ENCODE peak calls at places on chromosome 4, in five cellular contexts. O, I, V, T and U are unnamed samples. For H3K27me3, the result is how much of the 10 kb centered on the place peaks cover.

GRCh38 chr4:4787421-4787820 is 72.0 kb upstream of the MSX1 start:
- DNase-seq in V (no peak), I (no peak), O (no peak), T (no peak), U (no peak)

GRCh38 chr4:138445098-138445497 is 202.9 kb upstream of the SLC7A11 start:
- DNase-seq in O (no peak), V (no peak), I (no peak), T (no peak), U (no peak)

GRCh38 chr4:87512400-87512799 is 16.8 kb downstream of the SPARCL1 start:
- DNase-seq in V (no peak), T (no peak), I (no peak), O (no peak), U (no peak)

GRCh38 chr4:40316782-40317635 is 18.1 kb upstream of the CHRNA9 start:
- DNase-seq in I (peak), V (peak), O (peak), T (peak), U (peak)

GRCh38 chr4:60611762-60612496 is 588.2 kb upstream of the ADGRL3 start:
- DNase-seq in O (no peak), V (no peak), I (peak), T (no peak), U (peak)

GRCh38 chr4:169922632-169923276 is 103.4 kb downstream of the MFAP3L start:
- DNase-seq in V (no peak), T (no peak), I (no peak), O (peak), U (no peak)

GRCh38 chr4:143784567-143784966 is 84.1 kb upstream of the FREM3 start:
- DNase-seq in I (no peak), V (no peak), T (no peak), O (no peak), U (no peak)

GRCh38 chr4:136741468-136741867 is 790.8 kb downstream of the PCDH18 start:
- DNase-seq in V (no peak), T (no peak), O (no peak), I (peak), U (no peak)

GRCh38 chr4:38411092-38411491 is 252.9 kb upstream of the KLF3 start:
- DNase-seq in I (no peak), T (no peak), V (no peak), O (no peak), U (no peak)

GRCh38 chr4:86967798-86968197 is 33.0 kb downstream of the AFF1 start:
- DNase-seq in V (no peak), I (no peak), O (no peak), T (no peak), U (no peak)

GRCh38 chr4:159770398-159770797 is 667.5 kb downstream of the RAPGEF2 start:
- DNase-seq in O (no peak), I (no peak), V (no peak), T (no peak), U (no peak)

DNA sequence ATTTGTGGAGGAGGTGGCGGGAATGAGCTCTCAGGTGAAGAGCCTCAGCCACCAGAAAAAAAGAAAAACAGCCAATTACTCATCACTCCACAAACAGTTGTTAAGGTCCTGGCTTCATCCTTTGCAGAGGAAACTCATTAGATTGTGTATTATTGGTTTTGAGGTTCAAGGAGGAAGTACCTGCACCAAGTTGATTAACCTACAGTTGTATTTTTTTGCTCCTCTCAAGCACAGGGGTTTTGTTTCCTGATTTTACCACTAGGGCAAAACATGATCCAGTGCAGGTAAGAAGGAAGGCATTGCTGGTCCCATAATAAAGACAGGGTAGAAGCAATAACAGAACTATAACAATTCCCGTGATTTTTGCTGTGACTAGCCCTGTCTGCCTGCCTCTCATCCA is 84.0 kb upstream of the QRFPR start:
- DNase-seq in V (no peak), I (peak), T (no peak), O (no peak), U (no peak)
- TF ChIP-seq CTCF in V (no peak), I (peak), T (peak), O (no peak), U (no peak)

GRCh38 chr4:113978561-113979156 is 788 bp downstream of the ARSJ start:
- DNase-seq in O (no peak), T (peak), I (peak), V (no peak), U (peak)
- H3K27me3 ChIP-seq in O (under half), T (under half), I (under half), V (under half), U (under half)

DNA sequence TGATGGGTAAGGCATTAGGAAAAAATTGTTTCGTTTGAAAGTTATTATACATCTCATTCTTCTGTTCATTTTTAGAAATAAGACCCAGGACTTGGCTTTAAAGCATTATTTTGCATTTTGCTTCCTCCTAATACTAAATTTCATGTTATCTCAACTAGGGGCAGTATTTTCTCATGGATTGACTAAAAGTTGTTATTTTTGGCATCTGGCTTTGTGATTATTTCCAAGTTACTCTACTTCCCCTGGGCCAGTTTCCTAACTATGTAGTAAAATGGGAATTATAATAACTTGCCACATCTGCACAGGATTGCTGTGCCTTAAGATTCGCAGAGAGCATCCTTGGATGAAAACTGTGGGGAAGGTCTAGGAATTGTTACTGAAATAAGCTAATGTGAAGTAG is 3.0 kb downstream of the RBPJ start:
- DNase-seq in O (no peak), T (no peak), V (no peak), I (no peak), U (no peak)
- TF ChIP-seq CTCF in O (no peak), T (no peak), V (no peak), I (peak), U (no peak)

GRCh38 chr4:1550122-1551070 is 133.7 kb downstream of the FAM53A start:
- DNase-seq in O (no peak), I (no peak), V (no peak), T (no peak), U (no peak)
- H3K27me3 ChIP-seq in O (under half), I (under half), V (under half), T (under half), U (under half)

DNA sequence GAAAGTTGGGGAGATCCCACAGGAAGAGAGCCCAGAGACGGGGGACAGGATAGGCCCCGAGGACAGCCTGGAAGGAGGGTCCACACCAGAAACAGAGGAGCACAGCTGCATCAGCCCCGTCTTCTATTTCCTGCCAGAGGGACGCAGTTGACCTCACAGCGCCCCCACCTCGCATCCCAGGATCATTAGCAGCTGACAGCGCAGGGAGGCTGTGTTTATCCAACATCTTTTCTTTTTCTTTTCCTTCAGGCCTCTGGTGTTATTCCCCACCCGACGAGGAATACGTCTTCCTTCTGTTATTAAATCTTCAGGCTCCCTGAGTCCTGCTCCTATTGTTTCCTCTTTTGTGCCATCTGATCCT is 75.4 kb downstream of the DCHS2 start:
- DNase-seq in V (no peak), O (no peak), I (no peak), T (peak), U (no peak)
- TF ChIP-seq CTCF in V (no peak), O (no peak), I (peak), T (peak), U (peak)

GRCh38 chr4:173508386-173509002 is 21.5 kb downstream of the HAND2 start:
- DNase-seq in T (peak), I (no peak), O (no peak), V (no peak), U (no peak)
- H3K27me3 ChIP-seq in T (half or more), I (under half), O (half or more), V (under half), U (under half)